ENCODE peak calls at places on chromosomes 11 and 22, in seven cellular contexts. S is astrocyte; I is NCI-H1436 treated with DMSO at 0.1 percent for 48 hours; Y is T-helper 9 cell; F is RPMI7951; P is stimulated activated CD8-positive, alpha-beta memory T cell treated with anti-CD3 and anti-CD28 coated beads, Interleukin-15, amount 100 ng/mL, for 24 hours; X is posterior cingulate gyrus. N is an unnamed sample.

GRCh38 chr11:1121343-1122331 is 36.1 kb upstream of the MUC5AC start:
- DNase-seq in S (no peak), I (no peak), Y (no peak), F (peak; percentile 90), P (no peak), X (peak; percentile 80), N (no peak)

GRCh38 chr11:612201-612960 is 3.4 kb downstream of the IRF7 start:
- DNase-seq in S (no peak), I (no peak), Y (no peak), F (no peak), P (no peak), X (peak; percentile 76), N (no peak)

GRCh38 chr11:110431212-110432073 is 1.7 kb downstream of the FDX1 start:
- DNase-seq in S (no peak), I (no peak), Y (no peak), F (peak; percentile 20), P (no peak), X (no peak), N (no peak)

GRCh38 chr22:31089101-31090100 is 8.3 kb downstream of the SMTN start:
- DNase-seq in S (no peak), I (no peak), Y (peak; percentile 25), F (no peak), P (no peak), X (peak; percentile 95), N (no peak)

GRCh38 chr11:64970731-64971151 is 1.2 kb downstream of the MAJIN start:
- DNase-seq in S (no peak), I (no peak), Y (no peak), F (no peak), P (no peak), X (no peak), N (no peak)

GRCh38 chr11:78195917-78196545 is 7.3 kb downstream of the USP35 start:
- DNase-seq in S (no peak), I (no peak), Y (no peak), F (no peak), P (no peak), X (peak; percentile 91), N (no peak)

GRCh38 chr11:35148163-35148562 is 9.2 kb downstream of the CD44 start:
- DNase-seq in S (no peak), I (no peak), Y (peak; percentile 42), F (peak; percentile 1), P (no peak), X (no peak), N (no peak)

GRCh38 chr11:93895106-93895862 is 44.9 kb upstream of the VSTM5 start:
- DNase-seq in S (peak; percentile 85), I (no peak), Y (no peak), F (peak; percentile 65), P (no peak), X (no peak), N (no peak)

GRCh38 chr11:58923300-58923788 is 15.9 kb upstream of the GLYATL1 start:
- DNase-seq in S (peak; percentile 24), I (no peak), Y (no peak), F (peak; percentile 49), P (no peak), X (no peak), N (no peak)

GRCh38 chr11:15258433-15259350 is 144.0 kb downstream of the INSC start:
- DNase-seq in S (peak; percentile 33), I (peak; percentile 51), Y (no peak), F (no peak), P (no peak), X (no peak), N (peak; percentile 25)

GRCh38 chr11:107496011-107496410 is 38.4 kb upstream of the CWF19L2 start:
- DNase-seq in S (peak; percentile 82), I (no peak), Y (no peak), F (peak; percentile 42), P (no peak), X (no peak), N (no peak)

GRCh38 chr11:68840661-68841653 is 759 bp downstream of the CPT1A start:
- DNase-seq in S (no peak), I (no peak), Y (no peak), F (peak; percentile 73), P (no peak), X (no peak), N (no peak)

GRCh38 chr22:50262460-50262911 is 1.0 kb upstream of the MAPK12 start:
- DNase-seq in S (no peak), I (no peak), Y (no peak), F (no peak), P (no peak), X (no peak), N (no peak)

GRCh38 chr11:43632171-43632570 is 48.4 kb upstream of the HSD17B12 start:
- DNase-seq in S (peak; percentile 1), I (no peak), Y (no peak), F (no peak), P (no peak), X (no peak), N (no peak)

N was measured in NCI-H2107.